ENCODE peak calls at places on chromosomes 6 and 20, in six cellular contexts. B is astrocyte, I is RWPE2, Z is kidney, D is breast epithelium, N is upper lobe of right lung. E is an unnamed sample.

GRCh38 chr6:27267865-27268444 is 20.5 kb downstream of the PRSS16 start:
- DNase-seq in B (no peak), I (no peak), Z (no peak), D (no peak), N (no peak), E (no peak)

GRCh38 chr6:158377866-158378265 is 65.6 kb downstream of the TULP4 start:
- DNase-seq in B (peak; percentile 32), I (peak; percentile 87), Z (no peak), D (no peak), N (no peak), E (no peak)

GRCh38 chr20:59437601-59438031 is 137.2 kb downstream of the EDN3 start:
- DNase-seq in B (no peak), I (no peak), Z (no peak), D (no peak), N (no peak), E (no peak)

GRCh38 chr20:43752561-43753301 is 25.9 kb upstream of the GTSF1L start:
- DNase-seq in B (peak; percentile 98), I (peak; percentile 74), Z (no peak), D (no peak), N (peak; percentile 67), E (no peak)

GRCh38 chr20:276620-277495 is 13.7 kb downstream of the C20orf96 start:
- DNase-seq in B (no peak), I (no peak), Z (no peak), D (no peak), N (no peak), E (no peak)

GRCh38 chr20:54227241-54227640 is 19.4 kb downstream of the PFDN4 start:
- DNase-seq in B (no peak), I (no peak), Z (no peak), D (no peak), N (no peak), E (no peak)

GRCh38 chr20:10502098-10502526 is 67.0 kb downstream of the SLX4IP start:
- DNase-seq in B (no peak), I (no peak), Z (no peak), D (no peak), N (no peak), E (no peak)

GRCh38 chr20:63009044-63009961 is 2.5 kb upstream of the BHLHE23 start:
- DNase-seq in B (no peak), I (no peak), Z (no peak), D (peak; percentile 71), N (peak; percentile 88), E (peak; percentile 77)

GRCh38 chr20:5602346-5602745 is 147.9 kb upstream of the SHLD1 start:
- DNase-seq in B (peak; percentile 41), I (no peak), Z (no peak), D (no peak), N (no peak), E (no peak)

GRCh38 chr20:61313396-61313795 is 61.3 kb downstream of the CDH4 start:
- DNase-seq in B (no peak), I (no peak), Z (no peak), D (no peak), N (no peak), E (no peak)

GRCh38 chr6:89239338-89239737 is 22.2 kb upstream of the GABRR1 start:
- DNase-seq in B (no peak), I (no peak), Z (no peak), D (no peak), N (no peak), E (no peak)

GRCh38 chr6:1406306-1407058 is 17.1 kb downstream of the FOXF2 start:
- DNase-seq in B (peak; percentile 25), I (no peak), Z (no peak), D (peak; percentile 42), N (no peak), E (peak; percentile 49)
- TF ChIP-seq CTCF in B (no peak), I (no peak), Z (no peak), D (no peak), N (no peak), E (no peak)

DNA sequence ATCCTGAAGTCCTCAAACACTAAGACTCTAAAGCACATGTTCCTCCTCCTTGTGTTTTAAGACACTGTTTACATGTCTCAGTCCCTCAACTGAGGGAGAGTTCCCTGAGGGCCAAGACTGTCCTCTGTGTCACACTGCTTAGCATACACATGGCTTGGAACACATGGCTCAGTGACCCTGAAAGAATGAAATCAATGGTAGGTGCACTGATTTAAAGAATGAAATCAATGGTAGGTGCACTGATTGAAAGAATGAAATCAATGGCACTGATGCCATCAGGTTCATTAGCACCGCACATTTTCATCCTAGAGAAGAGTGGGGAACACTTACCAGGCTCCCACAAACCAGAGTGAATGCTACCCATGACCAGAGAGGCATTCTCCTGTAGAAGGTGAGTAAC is 9.8 kb downstream of the TOMM34 start:
- DNase-seq in B (no peak), I (no peak), Z (no peak), D (no peak), N (no peak), E (no peak)
- H3K36me3 ChIP-seq in B (peaks cover 84% of the 10 kb centered on the region), I (peaks cover 100% of the 10 kb centered on the region), Z (peaks cover 53% of the 10 kb centered on the region), D (peaks cover 20% of the 10 kb centered on the region), N (peaks cover 97% of the 10 kb centered on the region), E (peaks cover 96% of the 10 kb centered on the region)

GRCh38 chr6:13428528-13429405 is 58.6 kb downstream of the GFOD1 start:
- DNase-seq in B (no peak), I (no peak), Z (no peak), D (no peak), N (no peak), E (peak; percentile 51)
- H3K4me1 ChIP-seq in B (peaks cover 16% of the 10 kb centered on the region), I (no peaks in the 10 kb centered on the region), Z (peaks cover 5% of the 10 kb centered on the region), D (no peaks in the 10 kb centered on the region), N (peaks cover 55% of the 10 kb centered on the region), E (peaks cover 7% of the 10 kb centered on the region)

GRCh38 chr6:139376604-139377218 is 2.3 kb upstream of the CITED2 start:
- DNase-seq in B (peak; percentile 55), I (no peak), Z (no peak), D (peak; percentile 81), N (no peak), E (no peak)
- TF ChIP-seq CTCF in B (no peak), I (peak; percentile 27), Z (peak; percentile 12), D (peak; percentile 45), N (peak; percentile 26), E (no peak)

DNA sequence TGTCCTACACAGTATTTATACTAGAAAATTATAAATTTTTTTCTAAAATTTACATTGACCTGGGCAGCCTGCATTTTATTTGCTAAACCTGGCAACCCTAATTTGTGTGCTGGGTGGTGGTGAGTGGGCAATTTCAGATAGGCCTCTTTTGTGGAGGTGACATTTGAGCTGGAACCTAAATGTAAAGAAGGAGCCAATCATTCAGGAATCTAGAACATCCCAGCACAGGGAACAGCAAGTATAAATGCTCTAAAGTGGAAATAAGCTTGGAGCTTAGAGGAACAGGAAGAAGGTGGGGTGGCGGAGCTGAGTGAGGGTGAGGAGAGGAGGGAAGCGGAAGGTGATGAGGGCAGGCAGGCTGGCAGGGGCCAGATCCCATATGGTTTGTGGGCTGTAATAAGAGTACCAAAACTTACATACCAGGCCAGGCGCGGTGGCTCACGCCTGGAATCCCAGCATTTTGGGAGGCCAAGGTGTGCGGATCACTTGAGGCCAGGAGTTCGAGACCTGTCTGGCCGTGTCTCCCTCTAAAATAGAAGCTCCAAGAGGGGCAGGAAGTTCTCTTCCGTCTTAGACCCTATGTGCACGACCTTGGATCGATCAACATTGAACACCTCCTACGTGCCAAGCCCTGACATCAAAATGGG is 549 bp upstream of the CSE1L start:
- DNase-seq in B (no peak), I (no peak), Z (no peak), D (no peak), N (peak; percentile 74), E (peak; percentile 16)
- H3K36me3 ChIP-seq in B (no peaks in the 10 kb centered on the region), I (peaks cover 31% of the 10 kb centered on the region), Z (no peaks in the 10 kb centered on the region), D (no peaks in the 10 kb centered on the region), N (no peaks in the 10 kb centered on the region), E (no peaks in the 10 kb centered on the region)

DNA sequence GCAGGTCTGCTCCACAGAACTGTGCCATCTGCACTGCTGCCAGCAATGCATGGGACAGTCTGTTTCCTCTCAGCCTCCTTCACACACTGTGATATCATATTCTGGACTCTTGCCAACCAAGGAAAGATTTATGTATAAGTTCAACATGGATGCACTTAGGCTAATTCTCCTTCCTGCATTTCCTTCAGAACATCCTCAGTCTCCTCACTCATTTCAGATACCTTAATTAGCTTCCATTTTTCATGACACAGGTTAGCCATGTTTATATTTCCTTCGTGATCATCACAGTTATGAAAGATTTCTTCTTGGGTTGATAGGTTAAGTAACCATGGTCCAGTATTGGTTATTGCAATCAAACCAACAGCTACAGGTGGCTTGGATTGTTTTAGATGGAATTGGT is 46.4 kb upstream of the DDR1 start:
- DNase-seq in B (no peak), I (no peak), Z (no peak), D (no peak), N (no peak), E (no peak)
- H3K4me1 ChIP-seq in B (peaks cover 5% of the 10 kb centered on the region), I (no peaks in the 10 kb centered on the region), Z (peaks cover 12% of the 10 kb centered on the region), D (no peaks in the 10 kb centered on the region), N (no peaks in the 10 kb centered on the region), E (peaks cover 11% of the 10 kb centered on the region)

GRCh38 chr6:26197736-26198625 is 110.8 kb downstream of the HFE start:
- DNase-seq in B (no peak), I (no peak), Z (peak; percentile 69), D (no peak), N (no peak), E (no peak)
- TF ChIP-seq CTCF in B (no peak), I (no peak), Z (no peak), D (no peak), N (no peak), E (no peak)

E was measured in ascending aorta.